ENCODE peak calls at places on chromosomes 5 and 9, in nine cellular contexts. F, X, A, G, D, Y, C, U and R are unnamed samples.

GRCh38 chr9:32380944-32381343 is 3.5 kb upstream of the ACO1 start:
- DNase-seq in F (no peak), X (no peak), A (no peak), G (no peak), D (no peak), Y (no peak), C (no peak), U (no peak), R (no peak)

GRCh38 chr5:61768692-61769281 is 436.7 kb downstream of the ZSWIM6 start:
- DNase-seq in F (peak), X (no peak), A (no peak), G (no peak), D (no peak), Y (no peak), C (no peak), U (no peak), R (peak)

GRCh38 chr9:74496819-74497749 is at the start of gene RORB:
- DNase-seq in F (peak), X (peak), A (peak), G (peak), D (no peak), Y (peak), C (peak), U (peak), R (peak)

GRCh38 chr5:168578506-168579205 is 512 bp downstream of the PANK3 start:
- DNase-seq in F (no peak), X (no peak), A (peak), G (no peak), D (no peak), Y (no peak), C (no peak), U (no peak), R (no peak)

GRCh38 chr5:138975098-138975847 is 100.1 kb upstream of the LRRTM2 start:
- DNase-seq in F (no peak), X (peak), A (no peak), G (peak), D (no peak), Y (peak), C (no peak), U (peak), R (no peak)

GRCh38 chr5:1008451-1009358 is at the start of gene NKD2:
- DNase-seq in F (peak), X (no peak), A (peak), G (peak), D (peak), Y (peak), C (peak), U (peak), R (peak)

GRCh38 chr5:59540366-59540765 is 353.2 kb downstream of the PDE4D start:
- DNase-seq in F (no peak), X (no peak), A (no peak), G (no peak), D (no peak), Y (no peak), C (no peak), U (no peak), R (no peak)

GRCh38 chr5:139312075-139312474 is 18.5 kb downstream of the MATR3 start:
- DNase-seq in F (no peak), X (no peak), A (no peak), G (no peak), D (no peak), Y (no peak), C (no peak), U (no peak), R (peak)

GRCh38 chr5:74063821-74064598 is 438.0 kb downstream of the ARHGEF28 start:
- DNase-seq in F (peak), X (peak), A (no peak), G (no peak), D (no peak), Y (no peak), C (no peak), U (no peak), R (no peak)

GRCh38 chr5:39998518-39998917 is 573.7 kb upstream of the DAB2 start:
- DNase-seq in F (no peak), X (no peak), A (no peak), G (no peak), D (no peak), Y (no peak), C (no peak), U (no peak), R (no peak)

GRCh38 chr5:98933446-98934072 is 4.8 kb upstream of the CHD1 start:
- DNase-seq in F (no peak), X (no peak), A (no peak), G (no peak), D (no peak), Y (no peak), C (no peak), U (no peak), R (no peak)

GRCh38 chr5:180798193-180798592 is 4.4 kb downstream of the MGAT1 start:
- DNase-seq in F (no peak), X (no peak), A (no peak), G (peak), D (no peak), Y (no peak), C (no peak), U (no peak), R (no peak)

GRCh38 chr5:132026516-132027008 is 15.1 kb upstream of the ACSL6 start:
- DNase-seq in F (no peak), X (no peak), A (no peak), G (no peak), D (no peak), Y (no peak), C (no peak), U (no peak), R (no peak)

GRCh38 chr5:136006767-136007251 is 22.0 kb upstream of the TGFBI start:
- DNase-seq in F (peak), X (peak), A (no peak), G (no peak), D (no peak), Y (no peak), C (no peak), U (no peak), R (no peak)

GRCh38 chr9:99138424-99139284 is 33.7 kb downstream of the TGFBR1 start:
- DNase-seq in F (no peak), X (no peak), A (no peak), G (no peak), D (no peak), Y (no peak), C (no peak), U (no peak), R (no peak)

GRCh38 chr9:36433386-36433785 is 33.3 kb upstream of the RNF38 start:
- DNase-seq in F (no peak), X (no peak), A (no peak), G (no peak), D (no peak), Y (no peak), C (no peak), U (no peak), R (no peak)

GRCh38 chr9:136577941-136578619 is 32.2 kb upstream of the NOTCH1 start:
- DNase-seq in F (no peak), X (peak), A (no peak), G (no peak), D (no peak), Y (no peak), C (no peak), U (no peak), R (peak)

GRCh38 chr5:172971482-172971881 is 12.1 kb upstream of the ATP6V0E1 start:
- DNase-seq in F (no peak), X (no peak), A (no peak), G (no peak), D (no peak), Y (no peak), C (no peak), U (no peak), R (no peak)

GRCh38 chr9:80871596-80871995 is 817.8 kb downstream of the TLE1 start:
- DNase-seq in F (no peak), X (no peak), A (no peak), G (no peak), D (no peak), Y (no peak), C (no peak), U (no peak), R (no peak)

GRCh38 chr9:131645078-131645776 is 94.6 kb downstream of the RAPGEF1 start:
- DNase-seq in F (no peak), X (no peak), A (no peak), G (no peak), D (no peak), Y (peak), C (no peak), U (no peak), R (no peak)

GRCh38 chr9:91655215-91655614 is 231.6 kb upstream of the NFIL3 start:
- DNase-seq in F (no peak), X (no peak), A (no peak), G (no peak), D (no peak), Y (no peak), C (no peak), U (no peak), R (no peak)

GRCh38 chr5:135569755-135570452 is 8.9 kb downstream of the CXCL14 start:
- DNase-seq in F (peak), X (no peak), A (peak), G (no peak), D (no peak), Y (peak), C (no peak), U (no peak), R (peak)

GRCh38 chr9:27787941-27788340 is 214.7 kb upstream of the C9orf72 start:
- DNase-seq in F (no peak), X (no peak), A (no peak), G (no peak), D (no peak), Y (no peak), C (no peak), U (no peak), R (no peak)

GRCh38 chr5:168132186-168132585 is 159.3 kb upstream of the WWC1 start:
- DNase-seq in F (no peak), X (no peak), A (no peak), G (no peak), D (no peak), Y (no peak), C (no peak), U (no peak), R (no peak)

GRCh38 chr9:22622823-22623222 is 176.2 kb downstream of the DMRTA1 start:
- DNase-seq in F (no peak), X (no peak), A (no peak), G (no peak), D (no peak), Y (no peak), C (no peak), U (no peak), R (no peak)

GRCh38 chr9:121598167-121599000 is 53.0 kb upstream of the DAB2IP start:
- DNase-seq in F (peak), X (peak), A (peak), G (peak), D (no peak), Y (peak), C (peak), U (peak), R (peak)
- TF ChIP-seq CTCF in F (peak), X (peak), A (peak), G (no peak), D (no peak), Y (peak), C (peak), U (no peak), R (no peak)

GRCh38 chr9:19651681-19652080 is 137.2 kb downstream of the SLC24A2 start:
- DNase-seq in F (no peak), X (no peak), A (no peak), G (no peak), D (no peak), Y (no peak), C (no peak), U (no peak), R (no peak)

GRCh38 chr9:19649672-19650071 is 139.2 kb downstream of the SLC24A2 start:
- DNase-seq in F (no peak), X (no peak), A (no peak), G (no peak), D (no peak), Y (no peak), C (no peak), U (no peak), R (no peak)

GRCh38 chr9:19648672-19649071 is 140.2 kb downstream of the SLC24A2 start:
- DNase-seq in F (no peak), X (no peak), A (no peak), G (no peak), D (no peak), Y (no peak), C (no peak), U (no peak), R (no peak)

GRCh38 chr9:19650292-19650691 is 138.5 kb downstream of the SLC24A2 start:
- DNase-seq in F (no peak), X (no peak), A (no peak), G (no peak), D (no peak), Y (no peak), C (no peak), U (no peak), R (no peak)
- TF ChIP-seq CTCF in F (no peak), X (no peak), A (no peak), G (no peak), D (no peak), Y (no peak), C (no peak), U (no peak), R (no peak)

GRCh38 chr5:43609752-43610151 is 6.8 kb downstream of the NNT start:
- DNase-seq in F (no peak), X (no peak), A (no peak), G (no peak), D (no peak), Y (no peak), C (no peak), U (no peak), R (no peak)
- TF ChIP-seq CTCF in F (no peak), X (peak), A (peak), G (no peak), D (no peak), Y (no peak), C (no peak), U (no peak), R (no peak)

DNA sequence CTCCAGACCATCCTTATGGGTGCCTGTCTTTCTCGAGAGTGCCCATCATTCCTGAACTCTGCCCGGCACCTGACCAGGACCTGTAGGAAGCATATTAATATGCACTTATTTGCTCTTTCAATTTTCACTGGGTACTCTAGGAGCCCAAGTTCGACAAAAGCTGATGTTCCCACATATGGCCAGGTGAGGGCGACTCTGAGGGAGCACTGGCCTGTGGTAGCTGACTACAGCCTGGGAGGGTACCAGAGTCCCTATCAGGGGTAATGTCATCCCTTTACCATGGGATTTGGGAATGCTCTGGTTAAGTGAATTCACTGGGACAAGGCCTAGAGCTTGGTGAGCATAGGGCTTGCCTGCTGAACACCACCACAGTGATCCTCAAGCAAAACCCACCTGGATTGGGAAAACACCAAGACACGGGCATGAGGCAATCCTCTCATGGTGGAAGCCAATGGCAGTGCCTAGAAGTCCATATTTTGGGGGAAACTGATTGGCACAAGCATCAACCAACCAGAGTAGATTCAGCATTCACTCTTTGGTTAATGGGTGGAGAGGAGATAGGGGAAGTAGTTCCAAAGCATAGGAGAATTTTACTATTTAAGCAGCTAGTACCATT is 112.2 kb downstream of the MTX3 start:
- DNase-seq in F (peak), X (no peak), A (peak), G (no peak), D (no peak), Y (no peak), C (no peak), U (no peak), R (no peak)
- TF ChIP-seq CTCF in F (no peak), X (peak), A (peak), G (no peak), D (no peak), Y (no peak), C (peak), U (no peak), R (peak)

DNA sequence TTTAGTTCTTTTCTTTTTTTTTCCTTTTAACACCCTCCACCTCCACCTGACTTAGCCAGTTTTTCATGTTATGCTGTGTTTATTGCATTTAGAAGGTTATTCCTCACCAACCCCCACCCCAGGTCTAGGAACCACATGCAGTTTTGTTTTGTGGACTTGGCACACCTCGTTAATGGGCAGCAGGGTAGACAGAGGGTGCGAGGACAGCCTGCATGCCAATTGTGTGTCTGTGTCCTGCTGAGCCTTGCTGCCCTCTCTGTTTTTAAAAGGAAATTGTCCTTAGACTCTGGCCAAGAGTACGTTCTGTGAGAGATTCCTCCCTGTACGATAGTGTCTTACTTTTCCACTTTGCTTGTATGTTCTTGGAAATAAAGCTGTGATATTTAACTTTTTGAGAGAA is 13.9 kb downstream of the PIK3R1 start:
- DNase-seq in F (no peak), X (no peak), A (no peak), G (no peak), D (no peak), Y (no peak), C (no peak), U (no peak), R (no peak)
- TF ChIP-seq CTCF in F (no peak), X (no peak), A (no peak), G (no peak), D (no peak), Y (no peak), C (no peak), U (no peak), R (no peak)

GRCh38 chr5:90602681-90603080 is 44.1 kb downstream of the ADGRV1 start:
- DNase-seq in F (no peak), X (no peak), A (no peak), G (no peak), D (no peak), Y (no peak), C (no peak), U (no peak), R (no peak)

GRCh38 chr5:90606539-90606938 is 47.9 kb downstream of the ADGRV1 start:
- DNase-seq in F (no peak), X (no peak), A (no peak), G (no peak), D (no peak), Y (no peak), C (no peak), U (no peak), R (no peak)
- TF ChIP-seq CTCF in F (no peak), X (peak), A (peak), G (no peak), D (no peak), Y (no peak), C (no peak), U (peak), R (no peak)

GRCh38 chr5:125267636-125268248 is 521.3 kb upstream of the ZNF608 start:
- DNase-seq in F (no peak), X (no peak), A (no peak), G (no peak), D (no peak), Y (no peak), C (no peak), U (no peak), R (no peak)
- TF ChIP-seq CTCF in F (no peak), X (no peak), A (no peak), G (no peak), D (no peak), Y (no peak), C (no peak), U (no peak), R (no peak)

GRCh38 chr5:7881091-7881490 is 12.1 kb downstream of the MTRR start:
- DNase-seq in F (no peak), X (no peak), A (no peak), G (no peak), D (no peak), Y (no peak), C (no peak), U (no peak), R (no peak)

GRCh38 chr5:7884491-7885273 is 15.7 kb downstream of the MTRR start:
- DNase-seq in F (no peak), X (no peak), A (no peak), G (no peak), D (no peak), Y (no peak), C (peak), U (no peak), R (no peak)

GRCh38 chr5:7882926-7883325 is 14.0 kb downstream of the MTRR start:
- DNase-seq in F (no peak), X (no peak), A (no peak), G (no peak), D (no peak), Y (no peak), C (no peak), U (no peak), R (no peak)

GRCh38 chr5:7881816-7882215 is 12.9 kb downstream of the MTRR start:
- DNase-seq in F (no peak), X (no peak), A (no peak), G (no peak), D (no peak), Y (no peak), C (no peak), U (no peak), R (no peak)

DNA sequence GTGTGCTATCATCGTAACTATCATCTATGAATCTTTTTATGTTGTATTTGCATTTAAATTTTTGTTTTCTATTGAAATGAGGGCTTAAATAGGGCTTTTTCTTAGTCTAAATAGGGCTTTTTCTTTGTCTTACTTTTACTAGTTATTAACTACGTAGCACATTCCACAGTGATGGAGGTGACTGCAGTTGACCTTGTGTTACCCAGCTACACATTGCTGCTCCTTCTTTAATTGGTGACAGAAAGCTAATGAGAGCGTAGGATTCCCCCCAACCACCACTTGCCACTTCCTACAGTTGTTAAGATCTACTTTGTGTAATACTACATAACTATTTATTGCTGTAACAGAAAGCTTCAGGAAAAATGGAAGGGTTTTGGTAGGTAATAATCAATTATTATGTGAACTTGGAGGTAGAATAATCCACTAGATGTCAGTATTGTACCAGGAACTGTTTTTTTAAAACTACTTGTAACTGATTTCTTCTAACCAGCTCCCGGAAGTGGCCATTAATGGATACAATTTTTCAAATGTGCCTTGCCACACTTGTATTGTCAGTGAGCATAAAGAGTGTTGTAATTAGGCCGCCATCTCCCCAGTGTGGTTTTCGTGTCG is 18.0 kb downstream of the MTRR start:
- DNase-seq in F (peak), X (no peak), A (no peak), G (no peak), D (no peak), Y (no peak), C (no peak), U (no peak), R (no peak)
- TF ChIP-seq CTCF in F (peak), X (peak), A (peak), G (no peak), D (peak), Y (peak), C (peak), U (peak), R (peak)